ENCODE peak calls at places on chromosome 13, in six cellular contexts. I, T, J, Y, U and H are unnamed samples.

GRCh38 chr13:24693862-24694471 is 13.8 kb downstream of the ATP12A start:
- DNase-seq in I (peak; percentile 36), U (peak; percentile 78), Y (no peak), J (peak; percentile 38), T (no peak), H (peak; percentile 82)

GRCh38 chr13:51000058-51000457 is 90.5 kb downstream of the RNASEH2B start:
- DNase-seq in J (no peak), T (no peak), U (no peak), Y (no peak), I (no peak), H (no peak)

GRCh38 chr13:70964124-70964523 is 855.9 kb upstream of the KLHL1 start:
- DNase-seq in Y (no peak), I (no peak), T (no peak), J (no peak), U (peak; percentile 23), H (no peak)

GRCh38 chr13:28611654-28612131 is 47.2 kb upstream of the POMP start:
- DNase-seq in I (no peak), T (no peak), Y (no peak), U (no peak), J (no peak), H (no peak)

GRCh38 chr13:75521956-75522355 is 15.7 kb downstream of the COMMD6 start:
- DNase-seq in I (no peak), Y (no peak), T (no peak), U (no peak), J (no peak), H (no peak)

GRCh38 chr13:99528547-99528946 is 27.3 kb downstream of the TM9SF2 start:
- DNase-seq in I (no peak), U (peak; percentile 46), Y (no peak), J (no peak), T (no peak), H (peak; percentile 18)

GRCh38 chr13:106100261-106100919 is 435.1 kb downstream of the EFNB2 start:
- DNase-seq in I (no peak), Y (no peak), T (no peak), J (peak; percentile 19), U (peak; percentile 95), H (no peak)

GRCh38 chr13:105979131-105979530 is 556.3 kb downstream of the EFNB2 start:
- DNase-seq in J (no peak), I (no peak), Y (no peak), U (peak; percentile 41), T (no peak), H (no peak)

GRCh38 chr13:91361755-91362271 is 14.3 kb downstream of the MIR17HG start:
- DNase-seq in J (no peak), U (no peak), Y (no peak), I (no peak), T (no peak), H (peak; percentile 43)

GRCh38 chr13:33639640-33640080 is 178.3 kb upstream of the RFC3 start:
- DNase-seq in Y (no peak), T (no peak), U (no peak), I (no peak), J (no peak), H (peak; percentile 25)

GRCh38 chr13:59038824-59039223 is 1124.9 kb downstream of the DIAPH3 start:
- DNase-seq in Y (no peak), I (no peak), U (no peak), J (no peak), T (no peak), H (no peak)

GRCh38 chr13:24167666-24168391 is 7.3 kb downstream of the SPATA13 start:
- DNase-seq in J (no peak), U (no peak), I (no peak), Y (no peak), T (no peak), H (no peak)

GRCh38 chr13:103283451-103283820 is 217.2 kb upstream of the SLC10A2 start:
- DNase-seq in I (no peak), J (no peak), T (no peak), Y (no peak), U (no peak), H (no peak)

GRCh38 chr13:40401911-40402776 is 264.3 kb downstream of the FOXO1 start:
- DNase-seq in I (peak; percentile 98), T (peak; percentile 97), J (peak; percentile 95), U (peak; percentile 36), Y (peak; percentile 79), H (peak; percentile 67)

GRCh38 chr13:110829486-110829885 is 85.4 kb downstream of the ANKRD10 start:
- DNase-seq in J (no peak), T (no peak), U (no peak), Y (no peak), I (no peak), H (no peak)
- H3K9me3 ChIP-seq in J (no peaks in the 10 kb centered on the region), T (no peaks in the 10 kb centered on the region), U (no peaks in the 10 kb centered on the region), Y (no peaks in the 10 kb centered on the region), I (no peaks in the 10 kb centered on the region), H (no peaks in the 10 kb centered on the region)

DNA sequence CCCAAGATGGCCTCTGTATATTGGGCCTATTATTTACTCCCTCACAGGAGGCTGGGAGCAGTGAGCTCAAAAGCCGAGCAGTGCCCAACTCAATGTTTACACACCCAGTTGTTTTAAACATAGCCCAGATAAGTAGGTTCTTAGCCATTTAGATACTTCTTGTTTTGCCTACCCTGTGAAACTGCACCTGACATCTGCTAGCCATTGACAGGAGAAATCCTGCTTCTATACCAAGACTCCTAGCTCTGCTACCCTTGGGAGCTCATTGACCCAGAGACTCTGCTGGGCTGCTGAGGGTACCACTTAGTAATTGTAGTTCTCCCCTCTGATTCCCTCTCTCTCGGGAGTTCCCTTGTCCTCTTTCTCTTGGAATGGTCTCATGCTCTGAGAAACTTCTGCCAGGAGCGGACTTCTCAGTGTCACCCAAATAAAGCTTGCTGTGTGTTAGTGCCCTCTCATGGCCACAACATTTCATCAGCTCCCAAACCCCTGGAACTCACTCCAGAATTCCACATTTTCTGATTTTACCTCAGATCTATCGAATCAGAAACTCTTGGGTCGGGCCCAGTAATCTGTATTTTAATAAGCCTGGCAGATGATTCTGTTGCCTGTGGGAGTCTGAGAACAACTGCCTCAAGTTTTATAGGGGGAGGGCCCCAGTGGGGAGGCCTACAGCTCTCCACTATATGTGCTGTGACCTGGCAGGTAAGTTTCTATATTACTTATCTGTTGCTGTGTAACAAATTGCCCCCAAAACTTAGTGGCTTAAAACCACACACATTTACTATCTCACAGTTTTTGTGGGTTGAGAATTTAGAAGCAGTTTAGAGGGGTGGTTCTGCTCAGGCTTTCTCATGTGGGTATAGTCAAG is 221.1 kb downstream of the TDRD3 start:
- DNase-seq in U (peak; percentile 39), Y (no peak), J (no peak), I (no peak), T (no peak), H (no peak)
- TF ChIP-seq CTCF in U (peak; percentile 71), Y (peak; percentile 46), J (peak; percentile 14), I (no peak), T (no peak), H (peak; percentile 13)

GRCh38 chr13:111598751-111599150 is 278.3 kb downstream of the TEX29 start:
- DNase-seq in I (no peak), J (no peak), Y (no peak), U (no peak), T (no peak), H (no peak)
- H3K9me3 ChIP-seq in I (no peaks in the 10 kb centered on the region), J (no peaks in the 10 kb centered on the region), Y (peaks cover 76% of the 10 kb centered on the region), U (no peaks in the 10 kb centered on the region), T (no peaks in the 10 kb centered on the region), H (no peaks in the 10 kb centered on the region)

GRCh38 chr13:52010890-52011689 is at the start of gene ATP7B:
- DNase-seq in I (peak; percentile 49), J (peak; percentile 15), U (peak; percentile 56), Y (no peak), T (peak; percentile 66), H (peak; percentile 12)
- TF ChIP-seq CTCF in I (peak; percentile 4), J (no peak), U (peak; percentile 53), Y (peak; percentile 25), T (no peak), H (no peak)

GRCh38 chr13:112029143-112029542 is 37.8 kb upstream of the SOX1 start:
- DNase-seq in Y (no peak), T (no peak), U (no peak), J (no peak), I (no peak), H (no peak)
- H3K9me3 ChIP-seq in Y (peaks cover 86% of the 10 kb centered on the region), T (no peaks in the 10 kb centered on the region), U (no peaks in the 10 kb centered on the region), J (no peaks in the 10 kb centered on the region), I (no peaks in the 10 kb centered on the region), H (no peaks in the 10 kb centered on the region)

GRCh38 chr13:110108348-110109139 is 198.4 kb downstream of the COL4A1 start:
- DNase-seq in I (peak; percentile 86), J (peak; percentile 80), T (peak; percentile 88), Y (peak; percentile 73), U (peak; percentile 84), H (no peak)
- TF ChIP-seq CTCF in I (peak; percentile 61), J (peak; percentile 57), T (peak; percentile 69), Y (peak; percentile 87), U (peak; percentile 80), H (no peak)